ENCODE peak calls at places on chromosomes 7 and 10, in five cellular contexts. S is mammary epithelial cell, U is kidney epithelial cell, X is esophagus squamous epithelium, P is BE2C. D is an unnamed sample.

GRCh38 chr7:117666019-117666418 is 186.2 kb downstream of the CFTR start:
- DNase-seq in S (peak), U (peak), X (no peak), P (no peak), D (peak)

GRCh38 chr10:97080051-97080776 is 105.5 kb downstream of the SLIT1 start:
- DNase-seq in S (no peak), U (no peak), X (no peak), P (no peak), D (no peak)

GRCh38 chr7:104341545-104341944 is 13.1 kb downstream of the LHFPL3 start:
- DNase-seq in S (no peak), U (no peak), X (no peak), P (peak), D (no peak)

GRCh38 chr7:16587785-16588184 is 57.8 kb downstream of the ANKMY2 start:
- DNase-seq in S (no peak), U (no peak), X (no peak), P (peak), D (no peak)

GRCh38 chr7:70346844-70347462 is 748.7 kb downstream of the AUTS2 start:
- DNase-seq in S (no peak), U (no peak), X (no peak), P (no peak), D (no peak)

GRCh38 chr10:75857269-75857846 is 425.9 kb downstream of the LRMDA start:
- DNase-seq in S (no peak), U (no peak), X (no peak), P (no peak), D (no peak)

GRCh38 chr10:15169555-15170407 is 1.3 kb upstream of the NMT2 start:
- DNase-seq in S (no peak), U (no peak), X (no peak), P (no peak), D (peak)

GRCh38 chr7:46059308-46060020 is 138.4 kb upstream of the IGFBP3 start:
- DNase-seq in S (no peak), U (no peak), X (no peak), P (no peak), D (peak)

GRCh38 chr10:37739181-37739580 is 118.2 kb downstream of the ZNF248 start:
- DNase-seq in S (no peak), U (no peak), X (no peak), P (no peak), D (no peak)

GRCh38 chr10:25082276-25083204 is 66.1 kb downstream of the THNSL1 start:
- DNase-seq in S (no peak), U (no peak), X (no peak), P (no peak), D (no peak)

GRCh38 chr7:98992076-98992475 is 113.7 kb downstream of the TRRAP start:
- DNase-seq in S (no peak), U (no peak), X (no peak), P (no peak), D (no peak)

GRCh38 chr10:43136995-43137700 is 1.1 kb upstream of the CSGALNACT2 start:
- DNase-seq in S (no peak), U (no peak), X (no peak), P (no peak), D (peak)

DNA sequence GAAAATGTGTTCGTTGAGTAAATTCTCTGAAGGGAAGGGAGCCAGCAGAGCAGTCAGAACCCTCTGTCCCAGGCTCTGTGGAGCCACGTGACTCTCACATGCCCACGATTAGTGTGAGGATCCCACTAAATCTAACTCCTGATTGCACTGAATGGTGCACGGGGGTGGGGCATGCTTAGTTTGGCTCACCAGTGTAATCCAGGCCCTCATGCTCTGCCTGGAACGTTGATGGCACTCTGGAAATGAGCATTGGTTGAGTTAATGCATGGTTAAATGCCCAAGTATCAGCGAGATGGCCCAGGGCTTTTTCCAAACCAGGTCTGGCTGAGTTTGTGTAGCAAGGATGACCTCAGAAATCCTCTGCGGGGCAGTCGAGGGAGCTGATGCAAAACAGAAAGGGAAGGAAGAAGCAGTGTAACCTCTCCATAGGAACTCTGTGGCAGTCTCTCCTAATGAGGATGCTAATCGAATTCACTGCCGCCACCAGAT is 98.3 kb downstream of the C10orf105 start:
- DNase-seq in S (no peak), U (no peak), X (no peak), P (peak), D (peak)
- TF ChIP-seq CTCF in S (no peak), U (no peak), X (no peak), P (peak), D (no peak)

GRCh38 chr7:130515315-130516047 is 23.6 kb downstream of the MEST start:
- DNase-seq in S (no peak), U (peak), X (no peak), P (no peak), D (no peak)
- H3K4me3 ChIP-seq in S (no peak), U (no peak), X (no peak), P (no peak), D (no peak)

DNA sequence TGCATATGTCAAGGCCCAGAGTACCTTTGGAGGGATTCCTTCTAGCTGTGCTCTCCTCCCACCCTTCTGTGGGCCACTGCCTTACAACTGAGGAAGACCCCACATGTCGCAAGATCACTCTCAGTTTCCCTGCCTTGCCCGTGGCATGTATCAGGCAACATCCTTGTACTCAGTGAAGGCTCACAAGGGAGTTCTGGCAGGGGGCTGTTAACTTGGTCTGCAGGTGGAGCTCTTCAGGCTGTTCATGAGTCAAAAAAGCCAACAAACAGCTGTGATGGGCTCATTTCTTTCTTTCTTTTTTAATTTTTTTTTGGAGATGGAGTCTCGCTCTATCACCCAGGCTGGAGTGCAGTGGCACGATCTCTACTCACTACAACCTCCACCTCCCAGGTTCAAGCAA is 513.0 kb upstream of the ANKRD30A start:
- DNase-seq in S (no peak), U (no peak), X (no peak), P (no peak), D (no peak)
- TF ChIP-seq CTCF in S (no peak), U (no peak), X (no peak), P (no peak), D (no peak)

GRCh38 chr10:102280397-102281015 is 35.2 kb downstream of the GBF1 start:
- DNase-seq in S (no peak), U (no peak), X (no peak), P (peak), D (no peak)
- H3K4me3 ChIP-seq in S (no peak), U (no peak), X (no peak), P (peak), D (peak)

DNA sequence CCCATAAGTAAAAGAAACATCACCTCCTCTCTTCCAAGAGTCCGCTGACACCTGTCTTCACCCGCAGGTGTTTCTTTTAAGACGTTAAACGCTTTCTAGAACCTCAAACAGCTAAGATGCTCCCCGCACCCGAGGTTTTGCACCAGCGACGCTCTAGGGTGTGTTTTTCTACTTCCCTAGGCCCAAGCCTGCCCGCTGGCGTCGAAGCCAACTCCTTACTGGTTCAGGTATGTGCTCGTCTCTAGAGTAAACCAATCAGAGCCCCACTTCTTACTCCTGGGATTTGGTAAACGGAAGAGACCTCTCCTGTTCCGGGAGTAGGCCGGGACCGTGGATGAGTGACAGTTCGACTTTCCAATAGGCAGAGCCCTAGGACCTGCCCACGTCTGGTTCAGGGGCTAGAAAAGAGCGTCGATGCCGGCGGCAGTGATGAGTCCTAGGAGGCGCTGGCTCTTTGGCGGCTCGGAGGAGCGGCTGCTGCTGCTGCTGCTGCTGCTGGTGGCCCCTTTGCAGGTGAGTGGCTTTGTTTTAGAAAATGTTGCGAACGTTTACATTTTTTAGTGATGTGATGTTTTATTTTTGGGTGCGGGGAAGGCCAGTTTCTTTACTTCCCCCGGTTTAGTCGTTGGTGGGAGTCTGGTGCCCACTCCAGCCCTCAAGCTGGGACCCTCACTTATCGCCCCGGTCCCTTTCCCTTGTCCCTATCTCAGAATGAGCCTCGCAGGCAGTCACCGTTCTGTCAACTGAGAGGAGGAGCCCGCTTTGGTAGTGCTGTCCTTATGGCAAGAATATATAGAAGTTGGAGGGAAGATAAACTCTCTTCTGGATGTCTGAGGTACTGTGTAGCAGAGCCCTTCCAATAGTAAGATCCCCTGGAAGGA is at the start of gene BPGM:
- DNase-seq in S (peak), U (peak), X (peak), P (peak), D (peak)
- TF ChIP-seq CTCF in S (peak), U (peak), X (no peak), P (peak), D (peak)

GRCh38 chr10:44385423-44385725 is 477 bp upstream of the CXCL12 start:
- DNase-seq in S (no peak), U (no peak), X (no peak), P (no peak), D (no peak)

GRCh38 chr10:44383749-44384600 is 922 bp downstream of the CXCL12 start:
- DNase-seq in S (peak), U (no peak), X (no peak), P (no peak), D (peak)

GRCh38 chr10:44385726-44386438 is 985 bp upstream of the CXCL12 start:
- DNase-seq in S (no peak), U (no peak), X (no peak), P (no peak), D (no peak)

GRCh38 chr10:44382981-44383748 is 1.7 kb downstream of the CXCL12 start:
- DNase-seq in S (no peak), U (no peak), X (no peak), P (no peak), D (no peak)

GRCh38 chr10:44384601-44385422 is at the start of gene CXCL12:
- DNase-seq in S (peak), U (no peak), X (no peak), P (peak), D (peak)
- H3K4me3 ChIP-seq in S (no peak), U (peak), X (peak), P (peak), D (peak)

GRCh38 chr10:70146489-70147488 is at the start of gene TYSND1:
- DNase-seq in S (peak), U (peak), X (peak), P (peak), D (peak)
- TF ChIP-seq CTCF in S (peak), U (peak), X (peak), P (peak), D (peak)

DNA sequence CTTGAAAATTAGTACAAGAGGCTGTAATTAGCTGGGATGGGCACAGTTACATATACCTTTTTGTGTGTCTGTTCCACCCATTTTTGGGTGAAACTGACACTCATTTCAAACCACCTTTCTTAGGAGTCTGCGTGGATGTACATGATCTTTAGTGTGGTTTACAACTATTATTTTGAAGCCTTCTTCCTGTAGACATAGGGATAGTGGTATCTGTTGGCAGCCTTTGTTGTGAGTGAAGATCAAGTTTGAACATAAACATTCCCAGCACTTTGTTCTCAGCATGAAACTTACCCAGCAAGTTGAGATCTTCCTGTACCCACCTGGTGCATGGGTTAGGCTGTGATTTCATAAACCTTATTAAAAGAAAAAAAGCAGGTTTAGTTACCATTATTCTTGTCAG is 2.0 kb downstream of the BAG3 start:
- DNase-seq in S (no peak), U (no peak), X (no peak), P (no peak), D (no peak)
- H3K4me3 ChIP-seq in S (peak), U (peak), X (peak), P (peak), D (peak)

GRCh38 chr10:90905925-90906324 is 15.0 kb downstream of the ANKRD1 start:
- DNase-seq in S (no peak), U (no peak), X (no peak), P (no peak), D (no peak)

GRCh38 chr10:90912176-90912575 is 8.7 kb downstream of the ANKRD1 start:
- DNase-seq in S (peak), U (no peak), X (no peak), P (no peak), D (no peak)

GRCh38 chr10:90906596-90906995 is 14.3 kb downstream of the ANKRD1 start:
- DNase-seq in S (no peak), U (no peak), X (no peak), P (no peak), D (no peak)
- TF ChIP-seq CTCF in S (no peak), U (no peak), X (no peak), P (no peak), D (no peak)

D was measured in AG10803.